ENCODE peak calls at places on chromosome 4, in six cellular contexts. One of them, this sample, is unnamed.

GRCh38 chr4:143202824-143203223 is 18.1 kb downstream of the USP38 start:
- DNase-seq in GM12865: no peak
- DNase-seq in fibroblast of pulmonary artery: peak
- DNase-seq in CD8-positive, alpha-beta T cell: no peak
- DNase-seq in fibroblast of mammary gland: peak
- DNase-seq in IMR-90: no peak
- DNase-seq in this sample: peak

GRCh38 chr4:76655566-76656479 is 220.8 kb downstream of the SHROOM3 start:
- DNase-seq in GM12865: no peak
- DNase-seq in fibroblast of pulmonary artery: no peak
- DNase-seq in CD8-positive, alpha-beta T cell: no peak
- DNase-seq in fibroblast of mammary gland: no peak
- DNase-seq in IMR-90: no peak
- DNase-seq in this sample: no peak

GRCh38 chr4:151753056-151753455 is 7.8 kb downstream of the GATB start:
- DNase-seq in GM12865: no peak
- DNase-seq in fibroblast of pulmonary artery: peak
- DNase-seq in CD8-positive, alpha-beta T cell: no peak
- DNase-seq in fibroblast of mammary gland: no peak
- DNase-seq in IMR-90: peak
- DNase-seq in this sample: peak

GRCh38 chr4:143531368-143531767 is 17.9 kb downstream of the SMARCA5 start:
- DNase-seq in GM12865: no peak
- DNase-seq in fibroblast of pulmonary artery: peak
- DNase-seq in CD8-positive, alpha-beta T cell: no peak
- DNase-seq in fibroblast of mammary gland: peak
- DNase-seq in IMR-90: peak
- DNase-seq in this sample: peak

GRCh38 chr4:153137677-153138630 is 66.3 kb upstream of the TRIM2 start:
- DNase-seq in GM12865: no peak
- DNase-seq in fibroblast of pulmonary artery: no peak
- DNase-seq in CD8-positive, alpha-beta T cell: no peak
- DNase-seq in fibroblast of mammary gland: no peak
- DNase-seq in IMR-90: no peak
- DNase-seq in this sample: no peak

GRCh38 chr4:80197601-80198444 is 520 bp downstream of the PRDM8 start:
- DNase-seq in GM12865: no peak
- DNase-seq in fibroblast of pulmonary artery: peak
- DNase-seq in CD8-positive, alpha-beta T cell: no peak
- DNase-seq in fibroblast of mammary gland: no peak
- DNase-seq in IMR-90: no peak
- DNase-seq in this sample: peak

GRCh38 chr4:121114756-121115155 is 42.4 kb upstream of the NDNF start:
- DNase-seq in GM12865: no peak
- DNase-seq in fibroblast of pulmonary artery: no peak
- DNase-seq in CD8-positive, alpha-beta T cell: no peak
- DNase-seq in fibroblast of mammary gland: no peak
- DNase-seq in IMR-90: no peak
- DNase-seq in this sample: no peak

GRCh38 chr4:107708225-107708624 is 11.8 kb downstream of the PAPSS1 start:
- DNase-seq in GM12865: no peak
- DNase-seq in fibroblast of pulmonary artery: no peak
- DNase-seq in CD8-positive, alpha-beta T cell: no peak
- DNase-seq in fibroblast of mammary gland: no peak
- DNase-seq in IMR-90: no peak
- DNase-seq in this sample: peak

GRCh38 chr4:4541040-4541631 is 712 bp downstream of the STX18 start:
- DNase-seq in GM12865: peak
- DNase-seq in fibroblast of pulmonary artery: peak
- DNase-seq in CD8-positive, alpha-beta T cell: peak
- DNase-seq in fibroblast of mammary gland: peak
- DNase-seq in IMR-90: peak
- DNase-seq in this sample: peak

GRCh38 chr4:77201857-77202256 is 44.9 kb downstream of the CCNG2 start:
- DNase-seq in GM12865: no peak
- DNase-seq in fibroblast of pulmonary artery: no peak
- DNase-seq in CD8-positive, alpha-beta T cell: no peak
- DNase-seq in fibroblast of mammary gland: no peak
- DNase-seq in IMR-90: no peak
- DNase-seq in this sample: peak

GRCh38 chr4:133320576-133321170 is 171.6 kb downstream of the PCDH10 start:
- DNase-seq in GM12865: peak
- DNase-seq in fibroblast of pulmonary artery: peak
- DNase-seq in CD8-positive, alpha-beta T cell: no peak
- DNase-seq in fibroblast of mammary gland: peak
- DNase-seq in IMR-90: peak
- DNase-seq in this sample: peak

GRCh38 chr4:159191989-159192388 is 89.1 kb downstream of the RAPGEF2 start:
- DNase-seq in GM12865: no peak
- DNase-seq in fibroblast of pulmonary artery: peak
- DNase-seq in CD8-positive, alpha-beta T cell: no peak
- DNase-seq in fibroblast of mammary gland: peak
- DNase-seq in IMR-90: peak
- DNase-seq in this sample: peak

GRCh38 chr4:93169966-93170365 is 658.6 kb upstream of the ATOH1 start:
- DNase-seq in GM12865: no peak
- DNase-seq in fibroblast of pulmonary artery: no peak
- DNase-seq in CD8-positive, alpha-beta T cell: no peak
- DNase-seq in fibroblast of mammary gland: no peak
- DNase-seq in IMR-90: no peak
- DNase-seq in this sample: no peak
- H3K4me3 ChIP-seq in GM12865: no peak
- H3K4me3 ChIP-seq in fibroblast of pulmonary artery: no peak
- H3K4me3 ChIP-seq in CD8-positive, alpha-beta T cell: no peak
- H3K4me3 ChIP-seq in fibroblast of mammary gland: no peak
- H3K4me3 ChIP-seq in IMR-90: no peak
- H3K4me3 ChIP-seq in this sample: no peak

GRCh38 chr4:163048447-163048846 is 118.2 kb downstream of the NAF1 start:
- DNase-seq in GM12865: peak
- DNase-seq in fibroblast of pulmonary artery: peak
- DNase-seq in CD8-positive, alpha-beta T cell: no peak
- DNase-seq in fibroblast of mammary gland: peak
- DNase-seq in IMR-90: peak
- DNase-seq in this sample: peak
- TF ChIP-seq CTCF in GM12865: peak
- TF ChIP-seq CTCF in fibroblast of pulmonary artery: peak
- TF ChIP-seq CTCF in CD8-positive, alpha-beta T cell: no peak
- TF ChIP-seq CTCF in fibroblast of mammary gland: peak
- TF ChIP-seq CTCF in IMR-90: peak
- TF ChIP-seq CTCF in this sample: peak

DNA sequence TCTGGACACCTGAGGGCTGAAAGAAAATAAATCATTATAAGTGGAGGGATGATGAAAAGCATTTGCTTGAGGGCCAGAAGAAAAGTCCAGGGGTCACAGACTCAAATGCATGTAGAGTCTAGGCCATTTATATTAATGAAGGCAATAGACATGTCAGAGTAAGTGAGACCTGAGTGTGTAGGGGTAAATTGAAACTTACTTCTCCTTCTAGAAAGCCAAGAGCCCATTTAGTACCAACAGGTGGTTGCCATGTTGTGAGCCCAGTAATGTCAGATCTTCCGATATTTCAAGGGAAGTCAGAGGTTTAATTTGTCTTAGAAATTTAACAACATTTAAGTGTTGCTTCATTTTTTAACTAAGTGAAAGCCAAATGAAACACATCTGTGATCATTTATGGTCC is 166.1 kb upstream of the SLIT2 start:
- DNase-seq in GM12865: no peak
- DNase-seq in fibroblast of pulmonary artery: no peak
- DNase-seq in CD8-positive, alpha-beta T cell: no peak
- DNase-seq in fibroblast of mammary gland: no peak
- DNase-seq in IMR-90: no peak
- DNase-seq in this sample: no peak
- H3K4me3 ChIP-seq in GM12865: no peak
- H3K4me3 ChIP-seq in fibroblast of pulmonary artery: no peak
- H3K4me3 ChIP-seq in CD8-positive, alpha-beta T cell: no peak
- H3K4me3 ChIP-seq in fibroblast of mammary gland: no peak
- H3K4me3 ChIP-seq in IMR-90: no peak
- H3K4me3 ChIP-seq in this sample: no peak

GRCh38 chr4:86633854-86634253 is 39.7 kb downstream of the PTPN13 start:
- DNase-seq in GM12865: no peak
- DNase-seq in fibroblast of pulmonary artery: no peak
- DNase-seq in CD8-positive, alpha-beta T cell: no peak
- DNase-seq in fibroblast of mammary gland: no peak
- DNase-seq in IMR-90: peak
- DNase-seq in this sample: no peak
- TF ChIP-seq CTCF in GM12865: no peak
- TF ChIP-seq CTCF in fibroblast of pulmonary artery: no peak
- TF ChIP-seq CTCF in CD8-positive, alpha-beta T cell: no peak
- TF ChIP-seq CTCF in fibroblast of mammary gland: no peak
- TF ChIP-seq CTCF in IMR-90: no peak
- TF ChIP-seq CTCF in this sample: no peak

DNA sequence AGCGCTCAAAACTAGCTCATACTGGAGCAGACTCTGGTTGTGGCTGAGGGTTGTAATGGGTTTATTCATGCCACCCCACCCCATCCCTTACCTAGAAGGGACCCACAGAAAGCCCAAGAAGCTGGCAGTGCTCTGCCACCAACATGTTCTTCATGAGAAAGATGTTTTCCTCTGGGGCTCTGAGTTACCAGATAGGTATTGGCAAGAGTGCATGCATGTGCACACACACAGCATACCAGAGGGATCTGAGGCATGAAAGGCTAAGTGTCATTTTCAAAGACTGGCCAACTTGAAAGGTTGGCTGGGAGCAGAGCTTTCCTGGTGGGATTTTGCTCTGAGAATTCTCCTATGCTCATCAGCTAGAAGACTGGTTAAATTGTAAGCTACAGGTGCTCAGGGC is 65.2 kb downstream of the PHOX2B start:
- DNase-seq in GM12865: no peak
- DNase-seq in fibroblast of pulmonary artery: no peak
- DNase-seq in CD8-positive, alpha-beta T cell: no peak
- DNase-seq in fibroblast of mammary gland: no peak
- DNase-seq in IMR-90: no peak
- DNase-seq in this sample: no peak
- H3K4me3 ChIP-seq in GM12865: no peak
- H3K4me3 ChIP-seq in fibroblast of pulmonary artery: no peak
- H3K4me3 ChIP-seq in CD8-positive, alpha-beta T cell: no peak
- H3K4me3 ChIP-seq in fibroblast of mammary gland: no peak
- H3K4me3 ChIP-seq in IMR-90: no peak
- H3K4me3 ChIP-seq in this sample: no peak

DNA sequence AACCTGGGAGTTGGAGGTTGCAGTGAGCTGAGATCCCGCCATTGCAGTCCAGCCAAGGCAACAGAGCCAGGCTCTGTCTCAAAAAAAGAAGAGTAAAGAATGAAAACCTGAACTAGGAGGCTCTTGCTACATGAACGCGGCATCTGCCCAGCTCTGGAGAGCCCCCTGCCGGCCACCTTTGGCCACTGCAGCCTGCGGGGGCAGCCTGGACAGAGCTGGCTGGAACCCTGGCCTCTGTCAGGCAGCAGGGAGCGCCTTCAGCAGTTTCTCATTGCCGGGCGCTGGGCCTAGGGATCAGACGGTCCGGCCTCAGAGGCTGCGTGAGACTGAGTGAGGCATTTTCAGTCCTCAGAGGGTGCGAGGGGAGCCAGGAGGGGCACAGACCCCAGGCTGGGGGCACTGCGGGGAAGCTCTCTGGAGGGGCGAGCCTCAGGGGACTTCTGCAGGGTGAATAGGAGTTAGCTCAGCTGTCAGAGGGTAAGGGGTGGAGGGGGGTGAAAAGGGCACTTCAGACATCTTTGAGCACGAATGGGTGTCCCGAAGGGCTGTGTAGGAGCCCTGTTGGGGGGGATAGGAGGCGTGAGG is 17.5 kb downstream of the DOK7 start:
- DNase-seq in GM12865: peak
- DNase-seq in fibroblast of pulmonary artery: peak
- DNase-seq in CD8-positive, alpha-beta T cell: peak
- DNase-seq in fibroblast of mammary gland: peak
- DNase-seq in IMR-90: peak
- DNase-seq in this sample: peak
- TF ChIP-seq CTCF in GM12865: peak
- TF ChIP-seq CTCF in fibroblast of pulmonary artery: peak
- TF ChIP-seq CTCF in CD8-positive, alpha-beta T cell: peak
- TF ChIP-seq CTCF in fibroblast of mammary gland: peak
- TF ChIP-seq CTCF in IMR-90: peak
- TF ChIP-seq CTCF in this sample: peak

DNA sequence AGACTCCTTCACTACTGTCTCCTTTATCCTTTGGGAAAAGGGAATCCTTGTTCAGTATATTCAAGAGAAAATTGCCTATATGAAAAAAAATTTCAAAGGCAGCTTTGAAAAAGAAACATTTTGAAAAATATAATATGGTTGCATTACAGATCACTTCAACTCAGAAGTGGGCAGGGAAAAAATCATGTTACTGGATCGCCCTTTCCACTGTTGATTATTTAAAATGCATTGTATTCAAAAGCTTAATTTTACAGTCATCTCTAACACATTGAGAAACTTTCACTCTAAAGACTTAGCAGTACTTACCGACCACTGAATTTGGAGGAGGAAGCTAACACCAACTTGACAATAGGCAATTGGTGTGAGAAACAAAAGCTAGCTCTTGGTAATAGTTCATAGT is 101.8 kb downstream of the CEP135 start:
- DNase-seq in GM12865: no peak
- DNase-seq in fibroblast of pulmonary artery: no peak
- DNase-seq in CD8-positive, alpha-beta T cell: no peak
- DNase-seq in fibroblast of mammary gland: no peak
- DNase-seq in IMR-90: no peak
- DNase-seq in this sample: no peak
- H3K4me3 ChIP-seq in GM12865: no peak
- H3K4me3 ChIP-seq in fibroblast of pulmonary artery: peak
- H3K4me3 ChIP-seq in CD8-positive, alpha-beta T cell: no peak
- H3K4me3 ChIP-seq in fibroblast of mammary gland: no peak
- H3K4me3 ChIP-seq in IMR-90: no peak
- H3K4me3 ChIP-seq in this sample: no peak

GRCh38 chr4:6709230-6710114 is at the start of gene MRFAP1L1:
- DNase-seq in GM12865: peak
- DNase-seq in fibroblast of pulmonary artery: peak
- DNase-seq in CD8-positive, alpha-beta T cell: peak
- DNase-seq in fibroblast of mammary gland: peak
- DNase-seq in IMR-90: peak
- DNase-seq in this sample: peak
- TF ChIP-seq CTCF in GM12865: no peak
- TF ChIP-seq CTCF in fibroblast of pulmonary artery: peak
- TF ChIP-seq CTCF in CD8-positive, alpha-beta T cell: no peak
- TF ChIP-seq CTCF in fibroblast of mammary gland: peak
- TF ChIP-seq CTCF in IMR-90: no peak
- TF ChIP-seq CTCF in this sample: peak